ENCODE peak calls at places on chromosomes 6 and 20, in four cellular contexts. Q, H, V and U are unnamed samples.

GRCh38 chr6:122008105-122009100 is 391.0 kb upstream of the HSF2 start:
- DNase-seq in Q (no peak), H (peak), V (peak), U (peak)

GRCh38 chr20:24684954-24685691 is 215.7 kb downstream of the SYNDIG1 start:
- DNase-seq in Q (no peak), H (no peak), V (no peak), U (peak)

GRCh38 chr20:48288930-48289507 is 503.7 kb upstream of the SULF2 start:
- DNase-seq in Q (no peak), H (no peak), V (no peak), U (no peak)

GRCh38 chr6:37860226-37860839 is 40.8 kb downstream of the ZFAND3 start:
- DNase-seq in Q (peak), H (no peak), V (peak), U (peak)

GRCh38 chr6:7502743-7503142 is 38.7 kb upstream of the DSP start:
- DNase-seq in Q (peak), H (no peak), V (no peak), U (peak)

GRCh38 chr20:37137547-37137946 is 41.6 kb upstream of the RPN2 start:
- DNase-seq in Q (no peak), H (no peak), V (no peak), U (no peak)

GRCh38 chr6:37785002-37785687 is 34.4 kb upstream of the ZFAND3 start:
- DNase-seq in Q (no peak), H (no peak), V (no peak), U (peak)

GRCh38 chr6:144158133-144158532 is 7.8 kb downstream of the STX11 start:
- DNase-seq in Q (peak), H (no peak), V (peak), U (peak)

GRCh38 chr20:38730989-38731737 is 6.9 kb downstream of the SLC32A1 start:
- DNase-seq in Q (peak), H (peak), V (peak), U (peak)

GRCh38 chr6:105041880-105042279 is 85.0 kb downstream of the LIN28B start:
- DNase-seq in Q (no peak), H (no peak), V (no peak), U (no peak)

GRCh38 chr20:6921717-6922386 is 154.4 kb downstream of the BMP2 start:
- DNase-seq in Q (no peak), H (no peak), V (no peak), U (no peak)

GRCh38 chr20:9535457-9535856 is 21.1 kb downstream of the LAMP5 start:
- DNase-seq in Q (no peak), H (no peak), V (no peak), U (no peak)

GRCh38 chr20:9392892-9393857 is 121.2 kb upstream of the LAMP5 start:
- DNase-seq in Q (no peak), H (peak), V (peak), U (peak)

DNA sequence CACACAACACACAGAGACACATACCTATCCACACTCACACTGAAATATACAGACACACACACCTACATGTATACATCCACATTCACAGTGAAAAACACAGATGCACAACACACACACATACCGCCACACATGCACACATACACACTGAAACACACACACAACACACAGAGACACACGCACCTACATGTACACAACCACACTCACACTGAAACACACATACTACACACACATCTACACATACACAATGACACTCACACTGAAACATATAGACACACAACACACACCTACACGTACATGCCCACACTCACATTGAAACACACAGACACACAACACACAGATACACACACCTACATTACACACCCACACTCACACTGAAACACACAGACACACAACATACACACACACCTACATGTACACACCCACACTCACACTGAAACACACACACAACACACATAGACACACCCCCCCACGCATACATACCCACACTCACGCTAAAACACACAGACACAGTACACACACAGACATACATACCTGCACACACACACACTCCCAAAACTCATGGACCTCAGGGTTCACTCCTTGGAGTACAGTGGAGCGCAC is 1.4 kb upstream of the CST11 start:
- DNase-seq in Q (no peak), H (no peak), V (no peak), U (no peak)
- H3K18ac ChIP-seq in Q (no peak), H (no peak), V (no peak), U (no peak)

GRCh38 chr6:90436403-90436802 is 139.8 kb upstream of the BACH2 start:
- DNase-seq in Q (no peak), H (no peak), V (no peak), U (no peak)
- H3K18ac ChIP-seq in Q (no peak), H (no peak), V (no peak), U (no peak)

DNA sequence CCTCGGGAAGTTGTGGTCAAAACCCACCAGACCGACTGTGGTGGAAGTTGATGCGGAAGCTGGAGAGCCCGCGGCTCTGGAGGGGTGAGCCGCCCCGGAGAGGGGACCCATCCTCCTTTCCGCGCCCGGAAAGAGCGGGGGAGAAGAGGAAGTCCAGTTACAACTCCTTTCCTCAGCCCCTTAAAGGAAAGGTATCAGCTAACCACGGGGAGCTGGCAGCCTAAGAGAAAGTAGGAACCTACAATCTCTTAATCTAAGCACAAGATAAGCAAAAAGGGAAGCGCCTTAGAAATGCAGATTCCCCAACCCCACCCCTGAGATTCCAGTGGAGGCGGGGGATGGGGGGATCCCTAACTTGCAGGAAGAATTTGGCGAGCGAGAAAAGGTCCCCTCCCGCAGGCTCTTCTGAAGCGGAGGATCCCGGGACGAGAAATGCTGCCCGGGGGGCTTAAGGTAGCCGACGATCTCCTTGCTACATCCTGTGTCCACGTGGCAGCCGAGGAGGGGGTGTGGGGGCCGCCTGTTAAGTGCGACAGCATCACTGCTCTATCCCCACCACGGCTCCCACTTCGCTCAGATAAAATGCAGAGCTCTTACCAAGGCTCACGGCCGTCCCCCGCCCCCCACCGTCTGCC is 87.6 kb downstream of the ZFP64 start:
- DNase-seq in Q (no peak), H (no peak), V (peak), U (peak)
- H3K18ac ChIP-seq in Q (no peak), H (peak), V (no peak), U (no peak)

GRCh38 chr6:42038811-42039408 is 11.4 kb upstream of the TAF8 start:
- DNase-seq in Q (no peak), H (no peak), V (peak), U (no peak)
- H3K18ac ChIP-seq in Q (no peak), H (no peak), V (peak), U (no peak)

GRCh38 chr6:166341915-166342292 is 441 bp downstream of the SFT2D1 start:
- DNase-seq in Q (no peak), H (no peak), V (no peak), U (peak)
- H3K18ac ChIP-seq in Q (peak), H (peak), V (no peak), U (peak)